ENCODE peak calls at places on chromosome 17, in seven cellular contexts. L is NCI-H1436; U is GM13977; H is EH; T is activated CD4-positive, alpha-beta T cell treated with anti-CD3 and anti-CD28 coated beads, Interleukin-2, amount 50 U/mL, for 1 hour; Q is stimulated activated effector memory CD8-positive, alpha-beta T cell treated with anti-CD3 and anti-CD28 coated beads, Interleukin-12 subunit alpha, Interleukin-12 subunit beta, amount 100 ng/mL, for 72 hours; I is stimulated activated CD4-positive, alpha-beta T cell treated with anti-CD3 and anti-CD28 coated beads, Interleukin-1b, Interleukin-23, amount 100 ng/mL, for 1 hour. V is an unnamed sample.

GRCh38 chr17:71237903-71238538 is 882.8 kb upstream of the SOX9 start:
- DNase-seq in L (peak; percentile 42), I (no peak), T (no peak), U (no peak), H (peak; percentile 54), Q (no peak), V (no peak)

GRCh38 chr17:73316919-73317505 is 5.2 kb upstream of the CDC42EP4 start:
- DNase-seq in U (no peak), I (no peak), T (no peak), H (no peak), Q (no peak), L (no peak), V (no peak)

GRCh38 chr17:47665655-47666054 is 15.9 kb downstream of the KPNB1 start:
- DNase-seq in L (no peak), Q (no peak), H (peak; percentile 30), I (no peak), U (no peak), T (no peak), V (no peak)

GRCh38 chr17:2691069-2691871 is 20.3 kb downstream of the CLUH start:
- DNase-seq in Q (no peak), I (no peak), U (peak; percentile 25), T (no peak), L (no peak), H (no peak), V (no peak)

GRCh38 chr17:27323538-27324212 is 29.8 kb downstream of the WSB1 start:
- DNase-seq in L (peak; percentile 14), I (no peak), Q (no peak), U (no peak), T (no peak), H (peak; percentile 76), V (no peak)

GRCh38 chr17:15963670-15964110 is 18.8 kb downstream of the ADORA2B start:
- DNase-seq in I (no peak), U (no peak), Q (no peak), T (no peak), L (no peak), H (peak; percentile 44), V (no peak)

GRCh38 chr17:3040882-3041281 is 22.5 kb downstream of the OR1D5 start:
- DNase-seq in I (no peak), L (no peak), U (no peak), T (no peak), Q (no peak), H (no peak), V (no peak)

GRCh38 chr17:31550389-31551056 is 159.0 kb downstream of the RAB11FIP4 start:
- DNase-seq in T (no peak), U (no peak), H (peak; percentile 46), I (no peak), L (peak; percentile 38), Q (no peak), V (peak; percentile 44)

GRCh38 chr17:66716236-66717026 is 118.5 kb upstream of the CACNG5 start:
- DNase-seq in I (no peak), Q (no peak), T (no peak), U (no peak), L (peak; percentile 77), H (no peak), V (no peak)

GRCh38 chr17:78588258-78589030 is 11.2 kb upstream of the DNAH17 start:
- DNase-seq in L (no peak), T (no peak), U (no peak), H (no peak), Q (no peak), I (no peak), V (no peak)

GRCh38 chr17:64491995-64492394 is 4.9 kb downstream of the POLG2 start:
- DNase-seq in T (no peak), H (peak; percentile 40), L (no peak), I (no peak), Q (no peak), U (no peak), V (no peak)

GRCh38 chr17:4506180-4506814 is 7.6 kb downstream of the SPNS2 start:
- DNase-seq in I (no peak), Q (no peak), T (no peak), U (no peak), L (no peak), H (no peak), V (no peak)

GRCh38 chr17:81544281-81544974 is 7.7 kb downstream of the FAAP100 start:
- DNase-seq in L (no peak), Q (no peak), H (no peak), U (no peak), I (no peak), T (no peak), V (no peak)

GRCh38 chr17:1645207-1646171 is at the start of gene SCARF1:
- DNase-seq in L (no peak), Q (no peak), H (no peak), U (no peak), T (no peak), I (no peak), V (no peak)